ENCODE peak calls at places on chromosomes 5 and 9, in five cellular contexts. L, U, M, I and Y are unnamed samples.

GRCh38 chr5:103674321-103674720 is 111.7 kb upstream of the NUDT12 start:
- DNase-seq in L (no peak), U (no peak), M (no peak), I (no peak), Y (no peak)

GRCh38 chr9:95092321-95093072 is 225.0 kb downstream of the FANCC start:
- DNase-seq in L (peak; percentile 72), U (peak; percentile 91), M (peak; percentile 77), I (no peak), Y (peak; percentile 35)

GRCh38 chr9:72041775-72042194 is 18.6 kb downstream of the C9orf57 start:
- DNase-seq in L (peak; percentile 76), U (no peak), M (peak; percentile 81), I (no peak), Y (peak; percentile 96)

GRCh38 chr5:126515337-126515736 is 79.7 kb downstream of the ALDH7A1 start:
- DNase-seq in L (no peak), U (no peak), M (no peak), I (no peak), Y (no peak)

GRCh38 chr5:10140195-10140973 is 109.3 kb downstream of the ATPSCKMT start:
- DNase-seq in L (no peak), U (no peak), M (no peak), I (no peak), Y (peak; percentile 41)

GRCh38 chr5:173323799-173324114 is 4.5 kb downstream of the STC2 start:
- DNase-seq in L (no peak), U (no peak), M (no peak), I (no peak), Y (no peak)

GRCh38 chr5:135569755-135570452 is 8.9 kb downstream of the CXCL14 start:
- DNase-seq in L (no peak), U (no peak), M (no peak), I (no peak), Y (peak; percentile 66)

GRCh38 chr5:111735829-111736228 is 21.2 kb downstream of the NREP start:
- DNase-seq in L (peak; percentile 78), U (no peak), M (peak; percentile 66), I (no peak), Y (peak; percentile 79)

GRCh38 chr9:87512321-87512720 is 14.7 kb downstream of the DAPK1 start:
- DNase-seq in L (no peak), U (no peak), M (no peak), I (no peak), Y (no peak)

GRCh38 chr9:22742401-22742800 is 295.8 kb downstream of the DMRTA1 start:
- DNase-seq in L (no peak), U (no peak), M (no peak), I (no peak), Y (no peak)

GRCh38 chr5:160970605-160971191 is 118.7 kb upstream of the ATP10B start:
- DNase-seq in L (no peak), U (no peak), M (no peak), I (no peak), Y (peak; percentile 18)

GRCh38 chr9:84031534-84031933 is 50.9 kb downstream of the RMI1 start:
- DNase-seq in L (no peak), U (no peak), M (no peak), I (no peak), Y (no peak)

GRCh38 chr5:107893642-107894041 is 222.9 kb upstream of the EFNA5 start:
- DNase-seq in L (no peak), U (no peak), M (peak; percentile 46), I (no peak), Y (peak; percentile 91)

GRCh38 chr5:175059687-175060194 is 335.4 kb downstream of the MSX2 start:
- DNase-seq in L (peak; percentile 63), U (no peak), M (peak; percentile 18), I (no peak), Y (no peak)

GRCh38 chr5:171599957-171600612 is 180.6 kb downstream of the FGF18 start:
- DNase-seq in L (no peak), U (no peak), M (no peak), I (no peak), Y (no peak)

GRCh38 chr5:171600736-171601265 is 181.4 kb downstream of the FGF18 start:
- DNase-seq in L (no peak), U (peak; percentile 63), M (no peak), I (no peak), Y (peak; percentile 32)

GRCh38 chr5:171596391-171596878 is 177.0 kb downstream of the FGF18 start:
- DNase-seq in L (no peak), U (peak; percentile 80), M (no peak), I (peak; percentile 33), Y (peak; percentile 97)

GRCh38 chr5:171599396-171599795 is 179.9 kb downstream of the FGF18 start:
- DNase-seq in L (no peak), U (peak; percentile 78), M (no peak), I (no peak), Y (no peak)

DNA sequence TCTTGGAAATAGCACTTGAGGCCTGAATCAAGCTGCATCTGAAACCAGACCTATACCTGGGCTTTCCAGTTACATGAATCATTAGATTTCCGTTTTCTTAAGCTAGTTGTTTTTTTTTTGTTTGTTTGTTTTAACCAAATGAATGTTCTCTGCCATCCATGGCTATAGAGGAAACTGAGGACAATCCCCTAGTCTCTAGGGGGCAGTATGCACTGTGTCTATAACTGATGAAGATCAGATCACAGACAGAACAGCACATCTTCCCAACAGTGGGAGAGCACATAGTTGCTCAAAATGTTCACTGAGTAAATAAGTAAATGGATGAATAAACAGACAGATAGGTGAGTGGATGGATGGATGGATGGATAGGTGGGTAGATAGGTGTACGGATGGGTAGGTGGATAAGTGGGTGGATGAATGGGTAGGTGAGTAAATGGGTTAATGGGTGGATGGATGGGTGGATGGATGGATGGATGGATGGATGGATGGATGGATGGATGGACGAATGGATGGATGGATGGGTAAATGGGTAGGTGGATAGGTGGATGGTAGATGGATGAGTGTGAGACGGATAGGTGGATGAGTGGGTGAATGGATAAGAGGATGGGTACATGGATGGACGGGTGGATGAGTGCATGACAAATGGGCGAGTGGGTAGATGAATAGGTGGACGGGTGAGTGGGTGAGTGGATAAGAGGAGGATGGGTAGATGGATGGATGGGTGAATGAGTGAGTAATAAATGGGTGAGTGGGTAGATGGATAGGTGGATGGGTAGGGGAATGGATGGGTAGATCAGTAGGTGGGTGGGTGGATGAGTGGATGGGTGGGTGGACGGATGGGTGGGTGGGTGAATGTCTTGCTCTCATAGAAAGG is 179.1 kb downstream of the FGF18 start:
- DNase-seq in L (no peak), U (peak; percentile 40), M (no peak), I (no peak), Y (peak; percentile 23)
- TF ChIP-seq CTCF in L (no peak), U (no peak), M (peak; percentile 10), I (no peak), Y (no peak)

GRCh38 chr5:158514353-158514960 is 585.3 kb downstream of the EBF1 start:
- DNase-seq in L (no peak), U (no peak), M (no peak), I (no peak), Y (peak; percentile 55)
- TF ChIP-seq CTCF in L (no peak), U (no peak), M (no peak), I (no peak), Y (no peak)

GRCh38 chr5:181173027-181173419 is 25.6 kb downstream of the OR2V2 start:
- DNase-seq in L (no peak), U (no peak), M (no peak), I (no peak), Y (no peak)

GRCh38 chr5:181170996-181171395 is 23.6 kb downstream of the OR2V2 start:
- DNase-seq in L (no peak), U (no peak), M (peak; percentile 71), I (no peak), Y (no peak)

GRCh38 chr5:181171782-181172181 is 24.4 kb downstream of the OR2V2 start:
- DNase-seq in L (no peak), U (no peak), M (no peak), I (no peak), Y (no peak)

GRCh38 chr5:181176258-181176952 is 28.6 kb downstream of the TRIM7 start:
- DNase-seq in L (no peak), U (no peak), M (no peak), I (no peak), Y (no peak)

GRCh38 chr5:181173420-181174342 is 26.3 kb downstream of the OR2V2 start:
- DNase-seq in L (no peak), U (no peak), M (no peak), I (no peak), Y (peak; percentile 87)
- TF ChIP-seq CTCF in L (no peak), U (no peak), M (no peak), I (no peak), Y (peak; percentile 13)

DNA sequence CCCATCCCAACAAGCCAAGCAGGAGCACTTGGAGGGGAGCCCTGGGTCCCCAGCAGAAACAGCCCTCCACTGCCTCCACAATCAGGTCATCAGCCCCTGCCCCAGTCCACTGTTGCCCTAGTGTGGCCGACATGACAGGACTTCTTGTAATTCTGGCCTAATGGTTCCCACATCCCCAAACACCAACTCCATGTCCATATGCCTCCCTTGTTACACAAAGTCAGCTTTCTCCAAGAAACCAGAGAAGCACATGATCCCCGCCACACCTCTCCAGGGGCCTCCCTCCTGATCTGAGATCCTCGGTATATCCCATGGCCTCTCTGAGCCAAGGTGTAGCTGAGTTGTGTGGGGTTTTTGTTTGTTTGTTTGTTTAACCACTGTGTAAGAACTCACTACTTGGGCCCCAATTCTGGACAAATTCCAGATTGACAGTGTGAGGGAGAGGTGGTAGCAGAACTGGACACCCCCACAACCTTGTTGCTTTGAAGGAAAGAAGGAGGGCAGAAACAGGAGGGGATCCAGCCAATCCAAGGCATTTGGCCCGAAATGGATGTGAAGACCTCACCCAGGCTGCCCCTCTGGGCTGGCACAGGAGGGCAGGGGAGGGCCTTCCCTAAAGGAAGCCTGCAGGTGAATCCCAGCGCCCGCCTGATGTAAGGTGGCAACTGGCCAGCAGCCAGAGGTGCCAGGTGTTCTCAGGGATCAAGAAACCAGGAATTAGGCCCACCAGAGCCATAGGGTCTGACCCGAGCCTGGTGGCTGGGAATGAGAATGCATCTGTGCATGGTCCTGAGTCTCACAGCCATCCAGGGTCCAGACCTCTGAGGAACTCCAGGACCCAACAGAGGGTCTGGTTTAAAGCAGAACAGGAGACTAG is 13.5 kb downstream of the IRF1 start:
- DNase-seq in L (peak; percentile 71), U (no peak), M (no peak), I (peak; percentile 9), Y (no peak)
- TF ChIP-seq CTCF in L (no peak), U (no peak), M (no peak), I (no peak), Y (no peak)